ENCODE peak calls at places on chromosomes 7 and 10, in five cellular contexts. G is midbrain, Y is spleen, L is RWPE1, A is A549. N is an unnamed sample.
A peak's percentile ranks its signal among the peaks of the same experiment; 100 is the strongest.

GRCh38 chr10:96374639-96374984 is 15.8 kb upstream of the OPALIN start:
- DNase-seq in Y (no peak), L (no peak), A (no peak), G (no peak), N (no peak)

GRCh38 chr7:111041577-111041976 is 49.4 kb upstream of the LRRN3 start:
- DNase-seq in L (no peak), A (no peak), G (no peak), Y (no peak), N (no peak)

GRCh38 chr7:92727755-92728154 is 108.6 kb downstream of the CDK6 start:
- DNase-seq in L (no peak), G (no peak), Y (no peak), A (no peak), N (no peak)

GRCh38 chr7:99099499-99100077 is 44.3 kb downstream of the SMURF1 start:
- DNase-seq in G (no peak), A (no peak), L (no peak), Y (no peak), N (no peak)

GRCh38 chr10:90920986-90921643 is at the start of gene ANKRD1:
- DNase-seq in A (peak; percentile 95), L (peak; percentile 84), G (no peak), Y (no peak), N (no peak)

GRCh38 chr7:48389977-48390376 is 218.7 kb downstream of the ABCA13 start:
- DNase-seq in G (no peak), L (peak; percentile 59), A (no peak), Y (no peak), N (no peak)

GRCh38 chr10:99346247-99346646 is 17.1 kb downstream of the CNNM1 start:
- DNase-seq in G (no peak), Y (no peak), A (peak; percentile 53), L (peak; percentile 34), N (no peak)

GRCh38 chr7:14133752-14134151 is 144.3 kb upstream of the ETV1 start:
- DNase-seq in A (no peak), L (no peak), Y (no peak), G (no peak), N (no peak)

GRCh38 chr7:152341039-152341913 is 94.5 kb downstream of the KMT2C start:
- DNase-seq in L (peak; percentile 43), G (peak; percentile 48), A (peak; percentile 69), Y (no peak), N (no peak)

GRCh38 chr10:104680467-104681401 is 39.6 kb downstream of the SORCS3 start:
- DNase-seq in Y (no peak), A (peak; percentile 26), L (no peak), G (peak; percentile 61), N (no peak)

GRCh38 chr10:86367339-86367951 is 850 bp upstream of the GRID1 start:
- DNase-seq in A (no peak), L (no peak), G (peak; percentile 55), Y (no peak), N (no peak)

GRCh38 chr7:23026164-23026563 is 12.2 kb upstream of the HYCC1 start:
- DNase-seq in L (peak; percentile 38), G (no peak), Y (no peak), A (no peak), N (no peak)

GRCh38 chr7:30760514-30761213 is 8.7 kb downstream of the INMT start:
- DNase-seq in G (no peak), A (no peak), L (no peak), Y (no peak), N (no peak)

GRCh38 chr10:132540456-132540855 is 2.9 kb downstream of the INPP5A start:
- DNase-seq in A (no peak), G (no peak), Y (peak; percentile 75), L (no peak), N (no peak)

GRCh38 chr7:17242504-17242903 is 55.9 kb upstream of the AHR start:
- DNase-seq in A (no peak), L (no peak), G (no peak), Y (no peak), N (no peak)

GRCh38 chr10:92238586-92239098 is 52.2 kb downstream of the CPEB3 start:
- DNase-seq in A (peak; percentile 9), G (peak; percentile 20), Y (no peak), L (peak; percentile 95), N (no peak)

GRCh38 chr10:6228647-6229046 is 25.9 kb downstream of the PFKFB3 start:
- DNase-seq in L (no peak), A (no peak), G (no peak), Y (peak; percentile 41), N (no peak)

GRCh38 chr7:18064242-18064838 is 36.7 kb upstream of the PRPS1L1 start:
- DNase-seq in Y (no peak), G (no peak), L (no peak), A (peak; percentile 11), N (no peak)

GRCh38 chr7:133252858-133253521 is at the start of gene EXOC4:
- DNase-seq in Y (peak; percentile 93), G (peak; percentile 99), L (peak; percentile 96), A (peak; percentile 97), N (peak; percentile 92)

GRCh38 chr7:2260820-2261219 is 18.8 kb downstream of the NUDT1 start:
- DNase-seq in Y (no peak), L (peak; percentile 94), G (no peak), A (peak; percentile 52), N (no peak)

GRCh38 chr7:105352018-105352612 is 36.6 kb downstream of the SRPK2 start:
- DNase-seq in L (peak; percentile 24), A (no peak), G (peak; percentile 69), Y (peak; percentile 87), N (peak; percentile 58)

GRCh38 chr7:52311886-52312285 is 723.5 kb upstream of the POM121L12 start:
- DNase-seq in A (no peak), G (no peak), L (no peak), Y (no peak), N (no peak)

GRCh38 chr7:158737064-158737695 is 32.6 kb upstream of the NCAPG2 start:
- DNase-seq in G (no peak), L (no peak), A (no peak), Y (no peak), N (no peak)

GRCh38 chr10:114500643-114501042 is 96.3 kb upstream of the AFAP1L2 start:
- DNase-seq in A (no peak), L (no peak), G (no peak), Y (no peak), N (no peak)

GRCh38 chr7:95952851-95953250 is 180.5 kb downstream of the DYNC1I1 start:
- DNase-seq in Y (no peak), A (no peak), L (no peak), G (no peak), N (no peak)

GRCh38 chr10:70785190-70785589 is at the start of gene TBATA:
- DNase-seq in L (no peak), A (no peak), G (no peak), Y (no peak), N (no peak)

GRCh38 chr7:80719261-80719660 is 80.8 kb downstream of the CD36 start:
- DNase-seq in A (no peak), L (no peak), G (no peak), Y (no peak), N (no peak)

GRCh38 chr10:21076381-21076780 is 179.3 kb upstream of the NEBL start:
- DNase-seq in L (no peak), A (no peak), G (no peak), Y (no peak), N (no peak)

GRCh38 chr10:46541017-46541661 is 15.3 kb downstream of the GPRIN2 start:
- DNase-seq in A (peak; percentile 94), Y (peak; percentile 77), L (no peak), G (no peak), N (no peak)

GRCh38 chr7:50336909-50337703 is 32.6 kb downstream of the IKZF1 start:
- DNase-seq in G (no peak), A (no peak), L (no peak), Y (no peak), N (no peak)

GRCh38 chr10:131402771-131403723 is 91.5 kb upstream of the TCERG1L start:
- DNase-seq in A (no peak), Y (peak; percentile 63), G (no peak), L (no peak), N (no peak)